ENCODE peak calls at places on chromosomes 4 and X, in four cellular contexts. One of them, this sample, is unnamed.

GRCh38 chr4:24274401-24275035 is 309.8 kb downstream of the DHX15 start:
- DNase-seq in activated T-helper 1 cell treated with Interleukin-2 at 50 U/mL for 16 hours: no peak
- DNase-seq in left colon: no peak
- DNase-seq in progenitor cell of endocrine pancreas: no peak
- DNase-seq in this sample: no peak

GRCh38 chrX:24153175-24153795 is 3.8 kb downstream of the ZFX start:
- DNase-seq in left colon: no peak
- DNase-seq in progenitor cell of endocrine pancreas: no peak
- DNase-seq in activated T-helper 1 cell treated with Interleukin-2 at 50 U/mL for 16 hours: no peak
- DNase-seq in this sample: peak; percentile 66

GRCh38 chrX:149370097-149370496 is 135.0 kb downstream of the IDS start:
- DNase-seq in left colon: no peak
- DNase-seq in progenitor cell of endocrine pancreas: no peak
- DNase-seq in activated T-helper 1 cell treated with Interleukin-2 at 50 U/mL for 16 hours: no peak
- DNase-seq in this sample: no peak

GRCh38 chrX:39577976-39578962 is 519.5 kb downstream of the BCOR start:
- DNase-seq in left colon: peak; percentile 22
- DNase-seq in progenitor cell of endocrine pancreas: no peak
- DNase-seq in activated T-helper 1 cell treated with Interleukin-2 at 50 U/mL for 16 hours: peak; percentile 9
- DNase-seq in this sample: no peak

GRCh38 chr4:113278324-113278934 is 229.0 kb downstream of the ANK2 start:
- DNase-seq in activated T-helper 1 cell treated with Interleukin-2 at 50 U/mL for 16 hours: peak; percentile 6
- DNase-seq in progenitor cell of endocrine pancreas: peak; percentile 66
- DNase-seq in left colon: peak; percentile 56
- DNase-seq in this sample: peak; percentile 85

GRCh38 chr4:41635441-41635840 is 97.5 kb downstream of the LIMCH1 start:
- DNase-seq in left colon: no peak
- DNase-seq in progenitor cell of endocrine pancreas: no peak
- DNase-seq in activated T-helper 1 cell treated with Interleukin-2 at 50 U/mL for 16 hours: no peak
- DNase-seq in this sample: no peak

GRCh38 chr4:10104211-10104990 is 12.2 kb downstream of the WDR1 start:
- DNase-seq in progenitor cell of endocrine pancreas: no peak
- DNase-seq in activated T-helper 1 cell treated with Interleukin-2 at 50 U/mL for 16 hours: no peak
- DNase-seq in left colon: no peak
- DNase-seq in this sample: no peak

GRCh38 chrX:121746105-121746504 is 698.7 kb downstream of the GLUD2 start:
- DNase-seq in activated T-helper 1 cell treated with Interleukin-2 at 50 U/mL for 16 hours: no peak
- DNase-seq in progenitor cell of endocrine pancreas: no peak
- DNase-seq in left colon: no peak
- DNase-seq in this sample: no peak

GRCh38 chr4:147749811-147750321 is 18.0 kb downstream of the ARHGAP10 start:
- DNase-seq in activated T-helper 1 cell treated with Interleukin-2 at 50 U/mL for 16 hours: no peak
- DNase-seq in left colon: no peak
- DNase-seq in progenitor cell of endocrine pancreas: no peak
- DNase-seq in this sample: no peak

GRCh38 chr4:2432991-2433530 is 14.3 kb downstream of the CFAP99 start:
- DNase-seq in activated T-helper 1 cell treated with Interleukin-2 at 50 U/mL for 16 hours: no peak
- DNase-seq in left colon: no peak
- DNase-seq in progenitor cell of endocrine pancreas: no peak
- DNase-seq in this sample: no peak

GRCh38 chr4:519203-519651 is 20.2 kb downstream of the PIGG start:
- DNase-seq in left colon: no peak
- DNase-seq in progenitor cell of endocrine pancreas: no peak
- DNase-seq in activated T-helper 1 cell treated with Interleukin-2 at 50 U/mL for 16 hours: no peak
- DNase-seq in this sample: no peak

GRCh38 chrX:25433307-25433706 is 417.5 kb upstream of the ARX start:
- DNase-seq in activated T-helper 1 cell treated with Interleukin-2 at 50 U/mL for 16 hours: no peak
- DNase-seq in left colon: no peak
- DNase-seq in progenitor cell of endocrine pancreas: no peak
- DNase-seq in this sample: no peak

GRCh38 chr4:90317785-90318184 is 190.6 kb downstream of the CCSER1 start:
- DNase-seq in left colon: no peak
- DNase-seq in progenitor cell of endocrine pancreas: no peak
- DNase-seq in activated T-helper 1 cell treated with Interleukin-2 at 50 U/mL for 16 hours: no peak
- DNase-seq in this sample: no peak

GRCh38 chrX:15497865-15498264 is 2.7 kb upstream of the BMX start:
- DNase-seq in left colon: peak; percentile 50
- DNase-seq in progenitor cell of endocrine pancreas: peak; percentile 51
- DNase-seq in activated T-helper 1 cell treated with Interleukin-2 at 50 U/mL for 16 hours: peak; percentile 6
- DNase-seq in this sample: no peak

GRCh38 chrX:140918398-140919043 is 83.9 kb upstream of the SPANXB1 start:
- DNase-seq in left colon: peak; percentile 5
- DNase-seq in progenitor cell of endocrine pancreas: no peak
- DNase-seq in activated T-helper 1 cell treated with Interleukin-2 at 50 U/mL for 16 hours: peak; percentile 1
- DNase-seq in this sample: no peak

GRCh38 chr4:106032851-106033286 is 137.6 kb downstream of the NPNT start:
- DNase-seq in progenitor cell of endocrine pancreas: no peak
- DNase-seq in activated T-helper 1 cell treated with Interleukin-2 at 50 U/mL for 16 hours: no peak
- DNase-seq in left colon: no peak
- DNase-seq in this sample: no peak

GRCh38 chrX:10755477-10756334 is 135.3 kb upstream of the MID1 start:
- DNase-seq in activated T-helper 1 cell treated with Interleukin-2 at 50 U/mL for 16 hours: no peak
- DNase-seq in left colon: no peak
- DNase-seq in progenitor cell of endocrine pancreas: no peak
- DNase-seq in this sample: no peak

GRCh38 chrX:104427693-104428092 is 138.3 kb upstream of the IL1RAPL2 start:
- DNase-seq in progenitor cell of endocrine pancreas: no peak
- DNase-seq in activated T-helper 1 cell treated with Interleukin-2 at 50 U/mL for 16 hours: no peak
- DNase-seq in left colon: no peak
- DNase-seq in this sample: no peak

GRCh38 chrX:29852767-29853166 is 362.6 kb upstream of the MAGEB2 start:
- DNase-seq in activated T-helper 1 cell treated with Interleukin-2 at 50 U/mL for 16 hours: no peak
- DNase-seq in left colon: no peak
- DNase-seq in progenitor cell of endocrine pancreas: no peak
- DNase-seq in this sample: no peak

GRCh38 chr4:108051343-108051742 is 61.7 kb downstream of the HADH start:
- DNase-seq in activated T-helper 1 cell treated with Interleukin-2 at 50 U/mL for 16 hours: no peak
- DNase-seq in left colon: no peak
- DNase-seq in progenitor cell of endocrine pancreas: no peak
- DNase-seq in this sample: no peak

GRCh38 chrX:44978976-44979375 is 106.0 kb downstream of the KDM6A start:
- DNase-seq in progenitor cell of endocrine pancreas: no peak
- DNase-seq in activated T-helper 1 cell treated with Interleukin-2 at 50 U/mL for 16 hours: no peak
- DNase-seq in left colon: no peak
- DNase-seq in this sample: no peak

GRCh38 chrX:10633722-10634121 is 13.3 kb upstream of the MID1 start:
- DNase-seq in progenitor cell of endocrine pancreas: no peak
- DNase-seq in left colon: no peak
- DNase-seq in activated T-helper 1 cell treated with Interleukin-2 at 50 U/mL for 16 hours: no peak
- DNase-seq in this sample: peak; percentile 74

GRCh38 chr4:14771091-14771490 is 231.2 kb upstream of the CPEB2 start:
- DNase-seq in left colon: no peak
- DNase-seq in progenitor cell of endocrine pancreas: no peak
- DNase-seq in activated T-helper 1 cell treated with Interleukin-2 at 50 U/mL for 16 hours: no peak
- DNase-seq in this sample: no peak

GRCh38 chrX:72020204-72020603 is 109.6 kb downstream of the NHSL2 start:
- DNase-seq in progenitor cell of endocrine pancreas: no peak
- DNase-seq in left colon: no peak
- DNase-seq in activated T-helper 1 cell treated with Interleukin-2 at 50 U/mL for 16 hours: no peak
- DNase-seq in this sample: peak; percentile 77

GRCh38 chrX:53266914-53267313 is 14.5 kb downstream of the IQSEC2 start:
- DNase-seq in activated T-helper 1 cell treated with Interleukin-2 at 50 U/mL for 16 hours: no peak
- DNase-seq in left colon: no peak
- DNase-seq in progenitor cell of endocrine pancreas: no peak
- DNase-seq in this sample: no peak

GRCh38 chr4:173167793-173168395 is 717 bp upstream of the GALNT7 start:
- DNase-seq in left colon: peak; percentile 67
- DNase-seq in activated T-helper 1 cell treated with Interleukin-2 at 50 U/mL for 16 hours: peak; percentile 4
- DNase-seq in progenitor cell of endocrine pancreas: peak; percentile 28
- DNase-seq in this sample: peak; percentile 67

GRCh38 chr4:174273960-174274359 is 9.5 kb downstream of the FBXO8 start:
- DNase-seq in left colon: no peak
- DNase-seq in activated T-helper 1 cell treated with Interleukin-2 at 50 U/mL for 16 hours: no peak
- DNase-seq in progenitor cell of endocrine pancreas: no peak
- DNase-seq in this sample: no peak

GRCh38 chr4:179624768-179625181 is 2182.5 kb upstream of the AGA start:
- DNase-seq in activated T-helper 1 cell treated with Interleukin-2 at 50 U/mL for 16 hours: no peak
- DNase-seq in left colon: no peak
- DNase-seq in progenitor cell of endocrine pancreas: no peak
- DNase-seq in this sample: no peak

GRCh38 chr4:76240236-76240635 is 11.3 kb upstream of the FAM47E start:
- DNase-seq in activated T-helper 1 cell treated with Interleukin-2 at 50 U/mL for 16 hours: no peak
- DNase-seq in progenitor cell of endocrine pancreas: no peak
- DNase-seq in left colon: no peak
- DNase-seq in this sample: no peak